ENCODE peak calls at places on chromosome 19, in ten cellular contexts. One of them, this sample, is unnamed. For H3K4me1, the result is how much of the 10 kb centered on the place peaks cover.

GRCh38 chr19:42422576-42423461 is 4.4 kb downstream of the LIPE start:
- DNase-seq in uterus: no peak
- DNase-seq in vagina: no peak
- DNase-seq in neuronal stem cell: no peak
- DNase-seq in GM23338: peak
- DNase-seq in H9: peak
- DNase-seq in adrenal gland: peak
- DNase-seq in CD4-positive, CD25-positive, alpha-beta regulatory T cell: peak
- DNase-seq in tibial nerve: no peak
- DNase-seq in breast epithelium: no peak
- DNase-seq in this sample: no peak

GRCh38 chr19:8585894-8586750 is 8.9 kb upstream of the MYO1F start:
- DNase-seq in uterus: no peak
- DNase-seq in vagina: no peak
- DNase-seq in neuronal stem cell: peak
- DNase-seq in GM23338: peak
- DNase-seq in H9: peak
- DNase-seq in adrenal gland: no peak
- DNase-seq in CD4-positive, CD25-positive, alpha-beta regulatory T cell: no peak
- DNase-seq in tibial nerve: no peak
- DNase-seq in breast epithelium: no peak
- DNase-seq in this sample: no peak

GRCh38 chr19:18659281-18660050 is 22.6 kb downstream of the KLHL26 start:
- DNase-seq in uterus: peak
- DNase-seq in vagina: no peak
- DNase-seq in neuronal stem cell: no peak
- DNase-seq in GM23338: no peak
- DNase-seq in H9: no peak
- DNase-seq in adrenal gland: no peak
- DNase-seq in CD4-positive, CD25-positive, alpha-beta regulatory T cell: no peak
- DNase-seq in tibial nerve: no peak
- DNase-seq in breast epithelium: no peak
- DNase-seq in this sample: no peak

GRCh38 chr19:16820056-16820455 is 9.1 kb upstream of the SIN3B start:
- DNase-seq in uterus: no peak
- DNase-seq in vagina: no peak
- DNase-seq in neuronal stem cell: no peak
- DNase-seq in GM23338: no peak
- DNase-seq in H9: no peak
- DNase-seq in adrenal gland: no peak
- DNase-seq in CD4-positive, CD25-positive, alpha-beta regulatory T cell: no peak
- DNase-seq in tibial nerve: no peak
- DNase-seq in breast epithelium: no peak
- DNase-seq in this sample: no peak

GRCh38 chr19:57071414-57071813 is 48.4 kb upstream of the USP29 start:
- DNase-seq in uterus: no peak
- DNase-seq in vagina: no peak
- DNase-seq in neuronal stem cell: no peak
- DNase-seq in GM23338: no peak
- DNase-seq in H9: no peak
- DNase-seq in adrenal gland: no peak
- DNase-seq in CD4-positive, CD25-positive, alpha-beta regulatory T cell: no peak
- DNase-seq in tibial nerve: no peak
- DNase-seq in breast epithelium: no peak
- DNase-seq in this sample: no peak

GRCh38 chr19:28608292-28608691 is 604.7 kb downstream of the UQCRFS1 start:
- DNase-seq in uterus: no peak
- DNase-seq in vagina: peak
- DNase-seq in neuronal stem cell: no peak
- DNase-seq in GM23338: no peak
- DNase-seq in H9: no peak
- DNase-seq in adrenal gland: no peak
- DNase-seq in CD4-positive, CD25-positive, alpha-beta regulatory T cell: no peak
- DNase-seq in tibial nerve: no peak
- DNase-seq in breast epithelium: no peak
- DNase-seq in this sample: no peak

GRCh38 chr19:47093254-47093653 is 20.3 kb downstream of the ZC3H4 start:
- DNase-seq in uterus: no peak
- DNase-seq in vagina: no peak
- DNase-seq in neuronal stem cell: no peak
- DNase-seq in GM23338: no peak
- DNase-seq in H9: no peak
- DNase-seq in adrenal gland: no peak
- DNase-seq in CD4-positive, CD25-positive, alpha-beta regulatory T cell: no peak
- DNase-seq in tibial nerve: no peak
- DNase-seq in breast epithelium: no peak
- DNase-seq in this sample: no peak

GRCh38 chr19:3366104-3366760 is at the start of gene NFIC:
- DNase-seq in uterus: peak
- DNase-seq in vagina: no peak
- DNase-seq in neuronal stem cell: no peak
- DNase-seq in GM23338: peak
- DNase-seq in H9: peak
- DNase-seq in adrenal gland: peak
- DNase-seq in CD4-positive, CD25-positive, alpha-beta regulatory T cell: no peak
- DNase-seq in tibial nerve: peak
- DNase-seq in breast epithelium: peak
- DNase-seq in this sample: no peak

GRCh38 chr19:35370722-35371121 is at the start of gene GPR42:
- DNase-seq in uterus: no peak
- DNase-seq in vagina: no peak
- DNase-seq in neuronal stem cell: no peak
- DNase-seq in GM23338: no peak
- DNase-seq in H9: no peak
- DNase-seq in adrenal gland: no peak
- DNase-seq in CD4-positive, CD25-positive, alpha-beta regulatory T cell: no peak
- DNase-seq in tibial nerve: no peak
- DNase-seq in breast epithelium: no peak
- DNase-seq in this sample: no peak

GRCh38 chr19:20662421-20663105 is 1.2 kb upstream of the ZNF626 start:
- DNase-seq in uterus: no peak
- DNase-seq in vagina: no peak
- DNase-seq in neuronal stem cell: no peak
- DNase-seq in GM23338: no peak
- DNase-seq in H9: no peak
- DNase-seq in adrenal gland: no peak
- DNase-seq in CD4-positive, CD25-positive, alpha-beta regulatory T cell: no peak
- DNase-seq in tibial nerve: no peak
- DNase-seq in breast epithelium: no peak
- DNase-seq in this sample: no peak

GRCh38 chr19:51356159-51356801 is 9.9 kb downstream of the ETFB start:
- DNase-seq in uterus: no peak
- DNase-seq in vagina: no peak
- DNase-seq in neuronal stem cell: no peak
- DNase-seq in GM23338: no peak
- DNase-seq in H9: no peak
- DNase-seq in adrenal gland: no peak
- DNase-seq in CD4-positive, CD25-positive, alpha-beta regulatory T cell: no peak
- DNase-seq in tibial nerve: no peak
- DNase-seq in breast epithelium: no peak
- DNase-seq in this sample: no peak

GRCh38 chr19:677201-677600 is 1.0 kb downstream of the FSTL3 start:
- DNase-seq in uterus: peak
- DNase-seq in vagina: no peak
- DNase-seq in neuronal stem cell: no peak
- DNase-seq in GM23338: no peak
- DNase-seq in H9: no peak
- DNase-seq in adrenal gland: peak
- DNase-seq in CD4-positive, CD25-positive, alpha-beta regulatory T cell: no peak
- DNase-seq in tibial nerve: peak
- DNase-seq in breast epithelium: peak
- DNase-seq in this sample: no peak

GRCh38 chr19:7328647-7329046 is 20.1 kb upstream of the ARHGEF18 start:
- DNase-seq in uterus: no peak
- DNase-seq in vagina: no peak
- DNase-seq in neuronal stem cell: no peak
- DNase-seq in GM23338: no peak
- DNase-seq in H9: no peak
- DNase-seq in adrenal gland: no peak
- DNase-seq in CD4-positive, CD25-positive, alpha-beta regulatory T cell: peak
- DNase-seq in tibial nerve: no peak
- DNase-seq in breast epithelium: no peak
- DNase-seq in this sample: no peak

GRCh38 chr19:13840751-13841338 is 36.1 kb upstream of the NANOS3 start:
- DNase-seq in uterus: no peak
- DNase-seq in vagina: no peak
- DNase-seq in neuronal stem cell: no peak
- DNase-seq in GM23338: no peak
- DNase-seq in H9: no peak
- DNase-seq in adrenal gland: no peak
- DNase-seq in CD4-positive, CD25-positive, alpha-beta regulatory T cell: no peak
- DNase-seq in tibial nerve: no peak
- DNase-seq in breast epithelium: no peak
- DNase-seq in this sample: no peak
- H3K4me1 ChIP-seq in uterus: under half
- H3K4me1 ChIP-seq in vagina: half or more
- H3K4me1 ChIP-seq in neuronal stem cell: under half
- H3K4me1 ChIP-seq in GM23338: under half
- H3K4me1 ChIP-seq in H9: under half
- H3K4me1 ChIP-seq in adrenal gland: under half
- H3K4me1 ChIP-seq in CD4-positive, CD25-positive, alpha-beta regulatory T cell: half or more
- H3K4me1 ChIP-seq in tibial nerve: under half
- H3K4me1 ChIP-seq in breast epithelium: under half
- H3K4me1 ChIP-seq in this sample: under half

GRCh38 chr19:40184273-40184672 is 7.0 kb upstream of the MAP3K10 start:
- DNase-seq in uterus: no peak
- DNase-seq in vagina: no peak
- DNase-seq in neuronal stem cell: no peak
- DNase-seq in GM23338: no peak
- DNase-seq in H9: no peak
- DNase-seq in adrenal gland: no peak
- DNase-seq in CD4-positive, CD25-positive, alpha-beta regulatory T cell: no peak
- DNase-seq in tibial nerve: no peak
- DNase-seq in breast epithelium: no peak
- DNase-seq in this sample: no peak
- H3K4me1 ChIP-seq in uterus: under half
- H3K4me1 ChIP-seq in vagina: under half
- H3K4me1 ChIP-seq in neuronal stem cell: under half
- H3K4me1 ChIP-seq in GM23338: under half
- H3K4me1 ChIP-seq in H9: under half
- H3K4me1 ChIP-seq in adrenal gland: under half
- H3K4me1 ChIP-seq in CD4-positive, CD25-positive, alpha-beta regulatory T cell: under half
- H3K4me1 ChIP-seq in tibial nerve: under half
- H3K4me1 ChIP-seq in breast epithelium: under half
- H3K4me1 ChIP-seq in this sample: under half

GRCh38 chr19:40807147-40808020 is 8.4 kb downstream of the EGLN2 start:
- DNase-seq in uterus: peak
- DNase-seq in vagina: no peak
- DNase-seq in neuronal stem cell: no peak
- DNase-seq in GM23338: peak
- DNase-seq in H9: peak
- DNase-seq in adrenal gland: no peak
- DNase-seq in CD4-positive, CD25-positive, alpha-beta regulatory T cell: no peak
- DNase-seq in tibial nerve: no peak
- DNase-seq in breast epithelium: no peak
- DNase-seq in this sample: no peak

GRCh38 chr19:40804783-40805242 is 5.8 kb downstream of the EGLN2 start:
- DNase-seq in uterus: no peak
- DNase-seq in vagina: no peak
- DNase-seq in neuronal stem cell: no peak
- DNase-seq in GM23338: no peak
- DNase-seq in H9: no peak
- DNase-seq in adrenal gland: no peak
- DNase-seq in CD4-positive, CD25-positive, alpha-beta regulatory T cell: no peak
- DNase-seq in tibial nerve: no peak
- DNase-seq in breast epithelium: no peak
- DNase-seq in this sample: no peak

GRCh38 chr19:40805258-40805868 is 6.4 kb downstream of the EGLN2 start:
- DNase-seq in uterus: no peak
- DNase-seq in vagina: no peak
- DNase-seq in neuronal stem cell: no peak
- DNase-seq in GM23338: no peak
- DNase-seq in H9: no peak
- DNase-seq in adrenal gland: no peak
- DNase-seq in CD4-positive, CD25-positive, alpha-beta regulatory T cell: no peak
- DNase-seq in tibial nerve: no peak
- DNase-seq in breast epithelium: no peak
- DNase-seq in this sample: no peak

GRCh38 chr19:40808021-40808325 is 9.0 kb downstream of the EGLN2 start:
- DNase-seq in uterus: peak
- DNase-seq in vagina: no peak
- DNase-seq in neuronal stem cell: no peak
- DNase-seq in GM23338: no peak
- DNase-seq in H9: no peak
- DNase-seq in adrenal gland: no peak
- DNase-seq in CD4-positive, CD25-positive, alpha-beta regulatory T cell: no peak
- DNase-seq in tibial nerve: no peak
- DNase-seq in breast epithelium: no peak
- DNase-seq in this sample: no peak

GRCh38 chr19:40806385-40807146 is 7.6 kb downstream of the EGLN2 start:
- DNase-seq in uterus: peak
- DNase-seq in vagina: no peak
- DNase-seq in neuronal stem cell: peak
- DNase-seq in GM23338: peak
- DNase-seq in H9: peak
- DNase-seq in adrenal gland: peak
- DNase-seq in CD4-positive, CD25-positive, alpha-beta regulatory T cell: peak
- DNase-seq in tibial nerve: peak
- DNase-seq in breast epithelium: peak
- DNase-seq in this sample: peak
- H3K4me1 ChIP-seq in uterus: under half
- H3K4me1 ChIP-seq in vagina: half or more
- H3K4me1 ChIP-seq in neuronal stem cell: half or more
- H3K4me1 ChIP-seq in GM23338: half or more
- H3K4me1 ChIP-seq in H9: under half
- H3K4me1 ChIP-seq in adrenal gland: under half
- H3K4me1 ChIP-seq in CD4-positive, CD25-positive, alpha-beta regulatory T cell: half or more
- H3K4me1 ChIP-seq in tibial nerve: under half
- H3K4me1 ChIP-seq in breast epithelium: under half
- H3K4me1 ChIP-seq in this sample: under half

GRCh38 chr19:44749318-44749717 is 810 bp downstream of the BCL3 start:
- DNase-seq in uterus: no peak
- DNase-seq in vagina: no peak
- DNase-seq in neuronal stem cell: no peak
- DNase-seq in GM23338: no peak
- DNase-seq in H9: no peak
- DNase-seq in adrenal gland: no peak
- DNase-seq in CD4-positive, CD25-positive, alpha-beta regulatory T cell: no peak
- DNase-seq in tibial nerve: no peak
- DNase-seq in breast epithelium: no peak
- DNase-seq in this sample: no peak
- H3K4me1 ChIP-seq in uterus: under half
- H3K4me1 ChIP-seq in vagina: half or more
- H3K4me1 ChIP-seq in neuronal stem cell: under half
- H3K4me1 ChIP-seq in GM23338: under half
- H3K4me1 ChIP-seq in H9: under half
- H3K4me1 ChIP-seq in adrenal gland: under half
- H3K4me1 ChIP-seq in CD4-positive, CD25-positive, alpha-beta regulatory T cell: half or more
- H3K4me1 ChIP-seq in tibial nerve: under half
- H3K4me1 ChIP-seq in breast epithelium: under half
- H3K4me1 ChIP-seq in this sample: under half